ENCODE peak calls at places on chromosomes 16 and 17, in seven cellular contexts. O is K562, R is GM12878, K is H1, U is SK-N-SH, C is HepG2, M is HCT116. P is an unnamed sample.

GRCh38 chr16:21156767-21157467 is 1.6 kb upstream of the LDAF1 start:
- DNase-seq in O (peak), R (no peak), K (peak), U (peak), C (peak), M (peak), P (peak)

GRCh38 chr16:81568749-81569087 is 124.1 kb downstream of the CMIP start:
- DNase-seq in O (no peak), R (no peak), K (no peak), U (no peak), C (no peak), M (no peak), P (no peak)

GRCh38 chr17:56203430-56203829 is 50.2 kb downstream of the ANKFN1 start:
- DNase-seq in O (peak), R (no peak), K (no peak), U (peak), C (peak), M (peak), P (peak)

GRCh38 chr16:50462793-50463507 is 85.2 kb upstream of the NKD1 start:
- DNase-seq in O (no peak), R (no peak), K (peak), U (peak), C (peak), M (no peak), P (no peak)

GRCh38 chr16:30185683-30186421 is 2.5 kb downstream of the CORO1A start:
- DNase-seq in O (no peak), R (peak), K (peak), U (peak), C (no peak), M (no peak), P (no peak)

GRCh38 chr16:66131895-66132294 is 234.6 kb upstream of the CDH5 start:
- DNase-seq in O (no peak), R (no peak), K (no peak), U (no peak), C (no peak), M (no peak), P (no peak)

GRCh38 chr16:12406840-12407690 is 396.6 kb downstream of the CPPED1 start:
- DNase-seq in O (no peak), R (no peak), K (no peak), U (no peak), C (peak), M (no peak), P (no peak)

GRCh38 chr16:58501242-58502131 is 1.5 kb downstream of the NDRG4 start:
- DNase-seq in O (peak), R (no peak), K (peak), U (peak), C (peak), M (no peak), P (no peak)

GRCh38 chr16:87838643-87839541 is 30.4 kb downstream of the SLC7A5 start:
- DNase-seq in O (no peak), R (no peak), K (no peak), U (no peak), C (no peak), M (no peak), P (no peak)

GRCh38 chr17:49991409-49991808 is 3.6 kb downstream of the DLX3 start:
- DNase-seq in O (no peak), R (no peak), K (peak), U (no peak), C (no peak), M (no peak), P (no peak)

GRCh38 chr17:5619088-5619740 is 34.9 kb upstream of the NLRP1 start:
- DNase-seq in O (peak), R (peak), K (no peak), U (no peak), C (no peak), M (no peak), P (peak)

GRCh38 chr16:58755989-58756649 is 22.0 kb upstream of the GOT2 start:
- DNase-seq in O (peak), R (no peak), K (peak), U (peak), C (peak), M (peak), P (peak)

GRCh38 chr17:43442711-43443110 is 41.1 kb upstream of the DHX8 start:
- DNase-seq in O (no peak), R (no peak), K (no peak), U (no peak), C (no peak), M (no peak), P (no peak)

GRCh38 chr16:51133130-51133529 is 17.9 kb downstream of the SALL1 start:
- DNase-seq in O (no peak), R (no peak), K (peak), U (no peak), C (no peak), M (no peak), P (no peak)

GRCh38 chr17:40666366-40666765 is 1.4 kb upstream of the KRT222 start:
- DNase-seq in O (no peak), R (no peak), K (no peak), U (no peak), C (no peak), M (no peak), P (no peak)

GRCh38 chr16:11029948-11030347 is 85.6 kb downstream of the CLEC16A start:
- DNase-seq in O (no peak), R (no peak), K (no peak), U (no peak), C (no peak), M (no peak), P (no peak)

GRCh38 chr17:49365667-49366066 is 3.6 kb upstream of the ZNF652 start:
- DNase-seq in O (no peak), R (no peak), K (no peak), U (peak), C (peak), M (peak), P (peak)

GRCh38 chr17:81612172-81612571 is 24.7 kb downstream of the NPLOC4 start:
- DNase-seq in O (no peak), R (no peak), K (no peak), U (no peak), C (no peak), M (no peak), P (no peak)

GRCh38 chr16:57134982-57135381 is 42.6 kb downstream of the CPNE2 start:
- DNase-seq in O (no peak), R (no peak), K (no peak), U (no peak), C (no peak), M (no peak), P (no peak)

GRCh38 chr16:69930117-69930776 is 20.9 kb upstream of the CLEC18A start:
- DNase-seq in O (peak), R (no peak), K (peak), U (peak), C (peak), M (peak), P (peak)

GRCh38 chr16:83160609-83161008 is 533.8 kb downstream of the CDH13 start:
- DNase-seq in O (no peak), R (no peak), K (no peak), U (no peak), C (no peak), M (no peak), P (no peak)

GRCh38 chr17:41377546-41377945 is 4.6 kb downstream of the KRT34 start:
- DNase-seq in O (no peak), R (no peak), K (no peak), U (no peak), C (no peak), M (no peak), P (no peak)

GRCh38 chr16:81785138-81785924 is 6.2 kb downstream of the PLCG2 start:
- DNase-seq in O (no peak), R (no peak), K (no peak), U (no peak), C (no peak), M (no peak), P (no peak)

GRCh38 chr16:86970726-86971125 is 346.5 kb downstream of the C16orf95 start:
- DNase-seq in O (no peak), R (no peak), K (no peak), U (no peak), C (no peak), M (no peak), P (no peak)

GRCh38 chr16:87068316-87068715 is 248.9 kb downstream of the C16orf95 start:
- DNase-seq in O (no peak), R (no peak), K (no peak), U (no peak), C (no peak), M (no peak), P (no peak)

GRCh38 chr16:71966932-71967331 is 33.3 kb downstream of the PKD1L3 start:
- DNase-seq in O (no peak), R (no peak), K (no peak), U (no peak), C (no peak), M (no peak), P (no peak)

GRCh38 chr16:78669994-78670393 is 570.5 kb downstream of the WWOX start:
- DNase-seq in O (no peak), R (no peak), K (no peak), U (no peak), C (no peak), M (no peak), P (no peak)

GRCh38 chr16:81651758-81652718 is 127.1 kb upstream of the PLCG2 start:
- DNase-seq in O (peak), R (no peak), K (no peak), U (no peak), C (no peak), M (no peak), P (no peak)

GRCh38 chr17:21034350-21035235 is 8.2 kb downstream of the USP22 start:
- DNase-seq in O (no peak), R (peak), K (no peak), U (no peak), C (no peak), M (no peak), P (no peak)

GRCh38 chr16:49775581-49775980 is 80.3 kb downstream of the ZNF423 start:
- DNase-seq in O (no peak), R (no peak), K (no peak), U (no peak), C (no peak), M (no peak), P (no peak)

DNA sequence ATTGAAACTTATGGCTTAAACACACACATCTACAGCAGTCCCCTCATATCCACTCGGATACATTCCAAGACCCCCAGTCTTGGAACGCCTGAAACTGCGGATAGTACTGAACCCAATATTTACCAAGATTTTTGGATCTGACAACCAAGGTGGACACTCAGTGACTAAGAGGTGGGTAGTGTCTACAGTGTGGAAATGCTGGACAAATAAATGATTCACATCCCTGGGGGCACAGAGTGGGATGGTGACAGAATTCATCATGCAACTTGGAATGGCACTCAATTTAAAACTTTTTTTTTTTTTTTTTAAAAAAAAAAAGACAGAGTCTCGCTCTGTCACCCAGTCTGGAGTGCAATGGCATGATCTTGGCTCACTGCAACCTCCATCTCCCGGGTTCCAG is 54.2 kb upstream of the TRAP1 start:
- DNase-seq in O (no peak), R (no peak), K (no peak), U (no peak), C (no peak), M (no peak), P (no peak)
- TF ChIP-seq JUND in O (no peak), R (no peak), K (no peak), U (no peak), C (no peak), M (no peak), P (no peak)

GRCh38 chr17:62807812-62808575 is at the start of gene MARCHF10:
- DNase-seq in O (peak), R (no peak), K (peak), U (peak), C (no peak), M (no peak), P (peak)
- TF ChIP-seq JUND in O (no peak), R (no peak), K (no peak), U (no peak), C (no peak), M (no peak), P (no peak)

GRCh38 chr16:2096853-2097620 is 38.7 kb downstream of the PKD1 start:
- DNase-seq in O (no peak), R (no peak), K (no peak), U (peak), C (no peak), M (no peak), P (no peak)

GRCh38 chr16:2095315-2095853 is 40.3 kb downstream of the PKD1 start:
- DNase-seq in O (no peak), R (no peak), K (no peak), U (no peak), C (no peak), M (no peak), P (no peak)

GRCh38 chr16:2092866-2093265 is 42.8 kb downstream of the PKD1 start:
- DNase-seq in O (no peak), R (no peak), K (no peak), U (no peak), C (no peak), M (no peak), P (no peak)

GRCh38 chr16:2093793-2094192 is 41.9 kb downstream of the PKD1 start:
- DNase-seq in O (no peak), R (no peak), K (no peak), U (no peak), C (no peak), M (no peak), P (no peak)

GRCh38 chr16:2095918-2096582 is 39.6 kb downstream of the PKD1 start:
- DNase-seq in O (no peak), R (no peak), K (no peak), U (peak), C (no peak), M (no peak), P (no peak)
- TF ChIP-seq JUND in O (no peak), R (no peak), K (no peak), U (no peak), C (no peak), M (no peak), P (no peak)

GRCh38 chr17:79819085-79819484 is 20.2 kb downstream of the CBX4 start:
- DNase-seq in O (no peak), R (no peak), K (no peak), U (no peak), C (no peak), M (no peak), P (peak)
- TF ChIP-seq JUND in O (peak), R (no peak), K (no peak), U (no peak), C (no peak), M (no peak), P (no peak)

GRCh38 chr17:10107320-10108165 is 90.9 kb downstream of the GAS7 start:
- DNase-seq in O (no peak), R (no peak), K (no peak), U (no peak), C (no peak), M (no peak), P (no peak)
- TF ChIP-seq JUND in O (no peak), R (no peak), K (no peak), U (no peak), C (no peak), M (no peak), P (no peak)

GRCh38 chr16:3085868-3086595 is 13.1 kb downstream of the ZSCAN10 start:
- DNase-seq in O (no peak), R (no peak), K (no peak), U (no peak), C (no peak), M (no peak), P (no peak)

GRCh38 chr16:3088450-3088849 is 10.6 kb downstream of the ZSCAN10 start:
- DNase-seq in O (no peak), R (no peak), K (no peak), U (no peak), C (no peak), M (no peak), P (no peak)

GRCh38 chr16:3086596-3087242 is 12.4 kb downstream of the ZSCAN10 start:
- DNase-seq in O (no peak), R (no peak), K (no peak), U (no peak), C (peak), M (no peak), P (no peak)

GRCh38 chr16:3087836-3088235 is 11.3 kb downstream of the ZSCAN10 start:
- DNase-seq in O (no peak), R (no peak), K (no peak), U (no peak), C (no peak), M (no peak), P (no peak)

GRCh38 chr16:3087243-3087791 is 11.8 kb downstream of the ZSCAN10 start:
- DNase-seq in O (peak), R (no peak), K (no peak), U (no peak), C (no peak), M (no peak), P (no peak)
- TF ChIP-seq JUND in O (no peak), R (no peak), K (no peak), U (no peak), C (no peak), M (no peak), P (no peak)

P was measured in T47D.